ENCODE peak calls at places on chromosome 21, in seven cellular contexts. One of them, this sample, is unnamed.
A peak's percentile ranks its signal among the peaks of the same experiment; 100 is the strongest.

GRCh38 chr21:29775462-29775861 is 164.3 kb downstream of the GRIK1 start:
- DNase-seq in GM12878: no peak
- DNase-seq in K562: no peak
- DNase-seq in A549: no peak
- DNase-seq in HCT116: no peak
- DNase-seq in GM23338: peak; percentile 26
- DNase-seq in Panc1: no peak
- DNase-seq in this sample: no peak

GRCh38 chr21:17548262-17548661 is 35.4 kb downstream of the CXADR start:
- DNase-seq in GM12878: no peak
- DNase-seq in K562: no peak
- DNase-seq in A549: no peak
- DNase-seq in HCT116: no peak
- DNase-seq in GM23338: no peak
- DNase-seq in Panc1: no peak
- DNase-seq in this sample: no peak

GRCh38 chr21:43916691-43917514 is 51.9 kb downstream of the AGPAT3 start:
- DNase-seq in GM12878: peak; percentile 71
- DNase-seq in K562: peak; percentile 75
- DNase-seq in A549: no peak
- DNase-seq in HCT116: no peak
- DNase-seq in GM23338: no peak
- DNase-seq in Panc1: no peak
- DNase-seq in this sample: no peak

GRCh38 chr21:39657091-39657689 is 44.5 kb downstream of the B3GALT5 start:
- DNase-seq in GM12878: no peak
- DNase-seq in K562: no peak
- DNase-seq in A549: no peak
- DNase-seq in HCT116: no peak
- DNase-seq in GM23338: no peak
- DNase-seq in Panc1: no peak
- DNase-seq in this sample: no peak

GRCh38 chr21:45788635-45789506 is 145.3 kb downstream of the PCBP3 start:
- DNase-seq in GM12878: no peak
- DNase-seq in K562: no peak
- DNase-seq in A549: no peak
- DNase-seq in HCT116: no peak
- DNase-seq in GM23338: no peak
- DNase-seq in Panc1: no peak
- DNase-seq in this sample: no peak

GRCh38 chr21:34811368-34811767 is 142.6 kb downstream of the CLIC6 start:
- DNase-seq in GM12878: no peak
- DNase-seq in K562: no peak
- DNase-seq in A549: no peak
- DNase-seq in HCT116: no peak
- DNase-seq in GM23338: no peak
- DNase-seq in Panc1: no peak
- DNase-seq in this sample: no peak

GRCh38 chr21:29091032-29091431 is 17.6 kb upstream of the CCT8 start:
- DNase-seq in GM12878: no peak
- DNase-seq in K562: no peak
- DNase-seq in A549: peak; percentile 7
- DNase-seq in HCT116: no peak
- DNase-seq in GM23338: no peak
- DNase-seq in Panc1: no peak
- DNase-seq in this sample: no peak

GRCh38 chr21:43209575-43210453 is 41.0 kb downstream of the CRYAA start:
- DNase-seq in GM12878: no peak
- DNase-seq in K562: no peak
- DNase-seq in A549: peak; percentile 66
- DNase-seq in HCT116: no peak
- DNase-seq in GM23338: no peak
- DNase-seq in Panc1: peak; percentile 13
- DNase-seq in this sample: no peak

GRCh38 chr21:43294194-43294902 is 125.5 kb downstream of the CRYAA start:
- DNase-seq in GM12878: no peak
- DNase-seq in K562: no peak
- DNase-seq in A549: no peak
- DNase-seq in HCT116: no peak
- DNase-seq in GM23338: no peak
- DNase-seq in Panc1: no peak
- DNase-seq in this sample: no peak

GRCh38 chr21:44909719-44910118 is 11.0 kb downstream of the ITGB2 start:
- DNase-seq in GM12878: no peak
- DNase-seq in K562: no peak
- DNase-seq in A549: no peak
- DNase-seq in HCT116: no peak
- DNase-seq in GM23338: no peak
- DNase-seq in Panc1: no peak
- DNase-seq in this sample: no peak

GRCh38 chr21:24115141-24115540 is 1492.1 kb downstream of the MRPL39 start:
- DNase-seq in GM12878: no peak
- DNase-seq in K562: no peak
- DNase-seq in A549: no peak
- DNase-seq in HCT116: no peak
- DNase-seq in GM23338: no peak
- DNase-seq in Panc1: no peak
- DNase-seq in this sample: no peak

GRCh38 chr21:31354604-31355443 is 10.8 kb upstream of the TIAM1 start:
- DNase-seq in GM12878: peak; percentile 51
- DNase-seq in K562: no peak
- DNase-seq in A549: peak; percentile 16
- DNase-seq in HCT116: peak; percentile 98
- DNase-seq in GM23338: peak; percentile 25
- DNase-seq in Panc1: peak; percentile 98
- DNase-seq in this sample: no peak

GRCh38 chr21:31351973-31352372 is 7.9 kb upstream of the TIAM1 start:
- DNase-seq in GM12878: no peak
- DNase-seq in K562: no peak
- DNase-seq in A549: no peak
- DNase-seq in HCT116: no peak
- DNase-seq in GM23338: no peak
- DNase-seq in Panc1: no peak
- DNase-seq in this sample: no peak

GRCh38 chr21:31352841-31353240 is 8.8 kb upstream of the TIAM1 start:
- DNase-seq in GM12878: no peak
- DNase-seq in K562: no peak
- DNase-seq in A549: no peak
- DNase-seq in HCT116: no peak
- DNase-seq in GM23338: no peak
- DNase-seq in Panc1: no peak
- DNase-seq in this sample: no peak

GRCh38 chr21:31351438-31351837 is 7.4 kb upstream of the TIAM1 start:
- DNase-seq in GM12878: no peak
- DNase-seq in K562: no peak
- DNase-seq in A549: peak; percentile 6
- DNase-seq in HCT116: no peak
- DNase-seq in GM23338: peak; percentile 29
- DNase-seq in Panc1: no peak
- DNase-seq in this sample: no peak

DNA sequence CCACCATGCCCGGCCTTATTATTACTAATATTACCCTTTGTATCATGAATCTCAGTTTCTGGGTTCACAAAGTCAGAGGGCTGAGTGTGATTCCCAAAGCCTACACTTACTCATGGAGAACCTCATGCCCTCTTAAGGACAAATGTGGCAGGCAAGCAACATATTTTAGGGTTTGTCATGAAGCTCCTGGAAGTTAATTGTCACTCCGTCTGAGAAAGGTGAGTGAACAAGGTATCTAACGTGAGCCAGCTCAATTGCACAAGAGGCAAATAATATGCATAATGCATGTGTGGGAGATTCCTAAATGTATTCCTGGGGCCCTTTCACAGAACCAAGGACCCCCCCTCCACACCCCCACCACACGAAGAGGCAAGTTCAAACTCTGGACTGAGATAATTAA is 10.1 kb upstream of the TIAM1 start:
- DNase-seq in GM12878: no peak
- DNase-seq in K562: no peak
- DNase-seq in A549: no peak
- DNase-seq in HCT116: peak; percentile 70
- DNase-seq in GM23338: peak; percentile 22
- DNase-seq in Panc1: no peak
- DNase-seq in this sample: no peak
- TF ChIP-seq REST in GM12878: no peak
- TF ChIP-seq REST in K562: no peak
- TF ChIP-seq REST in A549: no peak
- TF ChIP-seq REST in HCT116: no peak
- TF ChIP-seq REST in GM23338: no peak
- TF ChIP-seq REST in Panc1: no peak
- TF ChIP-seq REST in this sample: no peak

GRCh38 chr21:32021319-32022027 is 148.7 kb downstream of the HUNK start:
- DNase-seq in GM12878: no peak
- DNase-seq in K562: no peak
- DNase-seq in A549: no peak
- DNase-seq in HCT116: no peak
- DNase-seq in GM23338: no peak
- DNase-seq in Panc1: no peak
- DNase-seq in this sample: no peak
- TF ChIP-seq REST in GM12878: no peak
- TF ChIP-seq REST in K562: no peak
- TF ChIP-seq REST in A549: no peak
- TF ChIP-seq REST in HCT116: no peak
- TF ChIP-seq REST in GM23338: no peak
- TF ChIP-seq REST in Panc1: no peak
- TF ChIP-seq REST in this sample: no peak

DNA sequence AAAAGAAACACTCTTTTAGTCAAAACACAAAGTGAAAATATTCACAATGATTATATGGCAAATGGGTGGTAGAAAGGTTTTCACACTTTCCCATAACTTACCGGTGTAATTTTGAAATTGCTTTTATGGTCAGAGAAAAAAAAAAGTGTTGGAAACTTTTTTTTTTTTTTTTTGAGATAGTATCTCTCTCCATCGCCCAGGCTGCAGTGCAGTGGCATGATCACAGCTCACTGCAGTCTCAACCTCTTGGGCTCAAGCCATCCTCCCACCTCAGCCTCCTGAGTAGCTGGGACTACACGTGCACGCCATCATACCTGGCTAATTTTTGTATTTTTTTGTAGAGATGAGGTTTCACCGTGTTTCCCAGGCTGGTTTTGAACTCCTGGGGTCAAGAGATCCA is 3.3 kb downstream of the IFNGR2 start:
- DNase-seq in GM12878: no peak
- DNase-seq in K562: no peak
- DNase-seq in A549: no peak
- DNase-seq in HCT116: no peak
- DNase-seq in GM23338: no peak
- DNase-seq in Panc1: no peak
- DNase-seq in this sample: no peak
- TF ChIP-seq REST in GM12878: no peak
- TF ChIP-seq REST in K562: no peak
- TF ChIP-seq REST in A549: no peak
- TF ChIP-seq REST in HCT116: no peak
- TF ChIP-seq REST in GM23338: no peak
- TF ChIP-seq REST in Panc1: no peak
- TF ChIP-seq REST in this sample: no peak

DNA sequence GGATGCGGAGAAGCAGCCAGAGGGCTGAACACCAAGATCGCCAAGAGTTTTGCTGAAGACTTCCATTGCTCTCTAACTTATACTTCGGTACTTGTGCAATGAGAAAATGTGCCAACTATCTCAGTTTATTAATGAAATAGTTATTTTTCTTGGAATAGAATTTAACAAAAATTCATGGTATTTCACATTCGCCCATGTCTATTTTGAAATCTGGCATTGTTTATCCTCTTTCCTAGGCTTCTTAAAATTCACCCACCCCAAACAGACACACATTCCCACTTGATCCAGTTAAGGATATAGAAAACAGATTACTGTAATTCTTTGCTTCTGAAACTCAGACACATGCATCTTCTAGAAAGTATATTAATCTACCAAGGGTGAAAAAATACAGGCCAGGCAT is 56.3 kb upstream of the ADAMTS5 start:
- DNase-seq in GM12878: no peak
- DNase-seq in K562: no peak
- DNase-seq in A549: no peak
- DNase-seq in HCT116: no peak
- DNase-seq in GM23338: no peak
- DNase-seq in Panc1: no peak
- DNase-seq in this sample: no peak
- TF ChIP-seq REST in GM12878: no peak
- TF ChIP-seq REST in K562: no peak
- TF ChIP-seq REST in A549: no peak
- TF ChIP-seq REST in HCT116: no peak
- TF ChIP-seq REST in GM23338: no peak
- TF ChIP-seq REST in Panc1: no peak
- TF ChIP-seq REST in this sample: no peak

GRCh38 chr21:33403128-33403785 is at the start of gene IFNGR2:
- DNase-seq in GM12878: no peak
- DNase-seq in K562: peak; percentile 92
- DNase-seq in A549: no peak
- DNase-seq in HCT116: no peak
- DNase-seq in GM23338: peak; percentile 58
- DNase-seq in Panc1: no peak
- DNase-seq in this sample: no peak
- TF ChIP-seq REST in GM12878: no peak
- TF ChIP-seq REST in K562: no peak
- TF ChIP-seq REST in A549: no peak
- TF ChIP-seq REST in HCT116: no peak
- TF ChIP-seq REST in GM23338: no peak
- TF ChIP-seq REST in Panc1: no peak
- TF ChIP-seq REST in this sample: no peak

GRCh38 chr21:37281993-37282392 is 14.9 kb upstream of the VPS26C start:
- DNase-seq in GM12878: no peak
- DNase-seq in K562: no peak
- DNase-seq in A549: no peak
- DNase-seq in HCT116: no peak
- DNase-seq in GM23338: peak; percentile 52
- DNase-seq in Panc1: no peak
- DNase-seq in this sample: no peak
- TF ChIP-seq REST in GM12878: no peak
- TF ChIP-seq REST in K562: no peak
- TF ChIP-seq REST in A549: no peak
- TF ChIP-seq REST in HCT116: no peak
- TF ChIP-seq REST in GM23338: no peak
- TF ChIP-seq REST in Panc1: no peak
- TF ChIP-seq REST in this sample: no peak

DNA sequence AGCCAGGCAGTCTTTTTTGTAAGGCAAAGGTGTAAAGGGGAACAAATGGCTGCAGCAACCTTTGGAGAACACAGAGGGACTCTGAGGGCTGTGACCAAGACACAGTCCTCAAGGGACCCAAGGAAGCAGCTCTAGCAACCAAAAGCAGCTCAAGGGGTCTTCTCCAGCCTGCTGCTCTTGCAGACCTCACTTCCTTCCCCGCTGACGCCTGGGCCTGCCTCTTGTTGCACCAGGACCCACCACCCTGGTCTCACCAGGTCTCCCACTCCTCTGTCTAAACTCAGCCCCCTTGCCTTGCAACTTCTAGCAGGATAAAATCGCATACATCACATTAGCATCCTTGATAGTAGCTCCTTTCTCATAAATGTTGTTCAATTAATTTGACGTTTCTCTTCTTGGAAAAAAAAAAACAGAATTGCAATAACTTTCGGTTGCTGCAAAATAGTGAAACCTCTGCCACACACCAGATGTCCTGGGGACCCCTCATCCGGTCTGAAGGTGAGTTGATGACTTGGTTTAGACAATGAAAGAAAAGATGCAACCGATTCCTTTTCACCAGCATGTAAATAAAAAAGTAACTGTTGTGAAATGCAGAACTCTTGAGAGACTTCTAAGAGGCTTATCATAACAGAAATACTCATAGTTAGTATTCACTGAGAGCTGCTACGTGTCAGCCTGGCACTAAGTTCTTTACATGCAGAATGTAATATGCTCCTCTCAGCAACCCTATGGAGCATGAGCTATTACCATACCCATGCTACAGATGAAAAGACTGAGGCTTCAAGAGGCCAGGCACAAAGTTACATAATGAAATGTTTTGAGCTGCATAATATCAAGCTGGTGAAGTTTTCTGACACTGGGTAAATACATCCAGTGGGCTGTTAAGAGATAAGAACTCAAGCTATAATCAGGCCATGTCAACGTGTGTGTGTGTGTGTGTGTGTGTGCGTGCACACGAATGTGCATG is 58.5 kb downstream of the UMODL1 start:
- DNase-seq in GM12878: no peak
- DNase-seq in K562: no peak
- DNase-seq in A549: no peak
- DNase-seq in HCT116: no peak
- DNase-seq in GM23338: no peak
- DNase-seq in Panc1: no peak
- DNase-seq in this sample: no peak
- TF ChIP-seq REST in GM12878: no peak
- TF ChIP-seq REST in K562: no peak
- TF ChIP-seq REST in A549: no peak
- TF ChIP-seq REST in HCT116: no peak
- TF ChIP-seq REST in GM23338: no peak
- TF ChIP-seq REST in Panc1: no peak
- TF ChIP-seq REST in this sample: no peak